ENCODE peak calls at places on chromosomes 16 and 17, in eight cellular contexts. O, C, P, A, T, R, N and X are unnamed samples.

GRCh38 chr16:78884199-78884598 is 716.3 kb downstream of the MAF start:
- DNase-seq in O (no peak), C (no peak), P (no peak), A (no peak), T (no peak), R (no peak), N (no peak), X (no peak)

GRCh38 chr16:84115919-84116719 is 623 bp downstream of the MBTPS1 start:
- DNase-seq in O (peak; percentile 77), C (peak; percentile 49), P (peak; percentile 48), A (no peak), T (no peak), R (no peak), N (no peak), X (no peak)

GRCh38 chr16:21614896-21615295 is 15.5 kb downstream of the METTL9 start:
- DNase-seq in O (no peak), C (no peak), P (no peak), A (no peak), T (no peak), R (no peak), N (no peak), X (no peak)

GRCh38 chr16:75138636-75139035 is 9.7 kb upstream of the ZFP1 start:
- DNase-seq in O (no peak), C (peak; percentile 54), P (no peak), A (no peak), T (no peak), R (no peak), N (peak; percentile 53), X (no peak)

GRCh38 chr17:69857412-69857835 is 217.6 kb upstream of the KCNJ16 start:
- DNase-seq in O (no peak), C (peak; percentile 88), P (peak; percentile 19), A (no peak), T (no peak), R (peak; percentile 68), N (no peak), X (no peak)

GRCh38 chr16:9854665-9855064 is 327.6 kb downstream of the GRIN2A start:
- DNase-seq in O (no peak), C (peak; percentile 8), P (no peak), A (no peak), T (no peak), R (no peak), N (no peak), X (no peak)

GRCh38 chr16:23124315-23124714 is 24.9 kb downstream of the USP31 start:
- DNase-seq in O (no peak), C (peak; percentile 92), P (peak; percentile 8), A (no peak), T (no peak), R (peak; percentile 66), N (no peak), X (no peak)

GRCh38 chr17:64781810-64782555 is 119.9 kb upstream of the SMURF2 start:
- DNase-seq in O (no peak), C (no peak), P (no peak), A (no peak), T (no peak), R (no peak), N (no peak), X (no peak)

GRCh38 chr17:79788989-79789942 is 7.6 kb downstream of the CBX8 start:
- DNase-seq in O (peak; percentile 21), C (no peak), P (no peak), A (no peak), T (no peak), R (no peak), N (peak; percentile 93), X (peak; percentile 91)

GRCh38 chr16:50655558-50656055 is 25.5 kb downstream of the SNX20 start:
- DNase-seq in O (no peak), C (no peak), P (no peak), A (no peak), T (no peak), R (no peak), N (no peak), X (no peak)

GRCh38 chr17:45333702-45334092 is 16.9 kb upstream of the MAP3K14 start:
- DNase-seq in O (no peak), C (no peak), P (no peak), A (no peak), T (no peak), R (no peak), N (peak; percentile 24), X (no peak)

GRCh38 chr17:27418366-27418615 is 38.0 kb upstream of the KSR1 start:
- DNase-seq in O (no peak), C (no peak), P (no peak), A (no peak), T (no peak), R (no peak), N (no peak), X (no peak)

GRCh38 chr17:78271419-78272160 is 40.2 kb downstream of the TMEM235 start:
- DNase-seq in O (no peak), C (no peak), P (no peak), A (no peak), T (no peak), R (no peak), N (no peak), X (no peak)

GRCh38 chr17:37274432-37274831 is 101.4 kb upstream of the C17orf78 start:
- DNase-seq in O (no peak), C (no peak), P (no peak), A (no peak), T (no peak), R (no peak), N (no peak), X (no peak)

GRCh38 chr16:23074423-23074822 is 74.8 kb downstream of the USP31 start:
- DNase-seq in O (no peak), C (no peak), P (no peak), A (no peak), T (no peak), R (no peak), N (no peak), X (no peak)

GRCh38 chr16:51152691-51153261 is 1.7 kb upstream of the SALL1 start:
- DNase-seq in O (no peak), C (no peak), P (peak; percentile 66), A (no peak), T (no peak), R (no peak), N (no peak), X (no peak)

GRCh38 chr16:52611817-52612673 is 65.1 kb upstream of the TOX3 start:
- DNase-seq in O (no peak), C (no peak), P (peak; percentile 72), A (no peak), T (no peak), R (no peak), N (no peak), X (no peak)

GRCh38 chr16:79509221-79509631 is 91.3 kb downstream of the MAF start:
- DNase-seq in O (no peak), C (peak; percentile 0), P (no peak), A (peak; percentile 42), T (no peak), R (no peak), N (no peak), X (peak; percentile 24)

GRCh38 chr17:64787255-64787920 is 125.3 kb upstream of the SMURF2 start:
- DNase-seq in O (no peak), C (no peak), P (no peak), A (no peak), T (no peak), R (no peak), N (no peak), X (no peak)

GRCh38 chr17:57911834-57912673 is 43.2 kb downstream of the CUEDC1 start:
- DNase-seq in O (no peak), C (peak; percentile 92), P (no peak), A (peak; percentile 89), T (no peak), R (no peak), N (peak; percentile 69), X (peak; percentile 93)

GRCh38 chr16:1426734-1427451 is 4.0 kb upstream of the PERCC1 start:
- DNase-seq in O (no peak), C (no peak), P (no peak), A (no peak), T (no peak), R (no peak), N (peak; percentile 53), X (no peak)

GRCh38 chr17:49976163-49976827 is 7.3 kb downstream of the DLX4 start:
- DNase-seq in O (no peak), C (no peak), P (no peak), A (no peak), T (no peak), R (no peak), N (no peak), X (no peak)

GRCh38 chr16:87880117-87880696 is 10.9 kb upstream of the SLC7A5 start:
- DNase-seq in O (no peak), C (no peak), P (no peak), A (no peak), T (no peak), R (no peak), N (no peak), X (no peak)

GRCh38 chr16:69363281-69363717 is 11.7 kb upstream of the TMED6 start:
- DNase-seq in O (no peak), C (no peak), P (no peak), A (no peak), T (no peak), R (no peak), N (no peak), X (no peak)

GRCh38 chr16:21638573-21638975 is 13.8 kb downstream of the IGSF6 start:
- DNase-seq in O (no peak), C (peak; percentile 26), P (no peak), A (no peak), T (no peak), R (peak; percentile 31), N (no peak), X (no peak)

GRCh38 chr17:41895617-41896016 is 23.1 kb downstream of the ACLY start:
- DNase-seq in O (no peak), C (no peak), P (no peak), A (no peak), T (no peak), R (no peak), N (no peak), X (no peak)

GRCh38 chr16:19242186-19242585 is 43.3 kb upstream of the CLEC19A start:
- DNase-seq in O (no peak), C (no peak), P (no peak), A (no peak), T (no peak), R (no peak), N (no peak), X (no peak)

GRCh38 chr16:89922884-89923639 is at the start of gene TUBB3:
- DNase-seq in O (no peak), C (peak; percentile 87), P (peak; percentile 64), A (peak; percentile 49), T (peak; percentile 66), R (no peak), N (peak; percentile 86), X (peak; percentile 95)

GRCh38 chr16:28572659-28573510 is 19.2 kb downstream of the SGF29 start:
- DNase-seq in O (no peak), C (no peak), P (no peak), A (no peak), T (no peak), R (no peak), N (no peak), X (peak; percentile 63)

GRCh38 chr17:3961564-3962047 is 2.6 kb downstream of the ATP2A3 start:
- DNase-seq in O (peak; percentile 57), C (no peak), P (no peak), A (no peak), T (no peak), R (no peak), N (no peak), X (no peak)

GRCh38 chr16:1621851-1622250 is 9.7 kb downstream of the CRAMP1 start:
- DNase-seq in O (no peak), C (no peak), P (no peak), A (no peak), T (no peak), R (no peak), N (no peak), X (no peak)